ENCODE peak calls at places on chromosomes 5 and 9, in seven cellular contexts. J is H7, F is activated T-cell treated with anti-CD3 and anti-CD28 coated beads for 1 hour, Z is fibroblast of pulmonary artery, S is fibroblast of mammary gland, W is neural crest cell, C is GF-D8. P is an unnamed sample.

GRCh38 chr9:34717996-34718614 is 8.2 kb upstream of the CCL21 start:
- DNase-seq in F (no peak), S (no peak), J (no peak), C (no peak), Z (no peak), W (no peak), P (no peak)

GRCh38 chr5:3214838-3215374 is 380.7 kb upstream of the IRX1 start:
- DNase-seq in J (no peak), C (no peak), S (no peak), F (no peak), W (no peak), Z (no peak), P (no peak)

GRCh38 chr5:55427157-55427556 is 107.6 kb downstream of the PLPP1 start:
- DNase-seq in C (no peak), W (no peak), S (peak), F (no peak), Z (peak), J (no peak), P (no peak)

GRCh38 chr5:133778636-133779035 is 166.3 kb upstream of the FSTL4 start:
- DNase-seq in J (no peak), F (no peak), C (no peak), Z (no peak), W (no peak), S (no peak), P (no peak)

GRCh38 chr5:158590936-158591863 is 508.5 kb downstream of the EBF1 start:
- DNase-seq in Z (peak), S (peak), C (no peak), J (peak), F (no peak), W (no peak), P (peak)

GRCh38 chr9:87711857-87712800 is 13.8 kb upstream of the CTSL start:
- DNase-seq in S (peak), J (no peak), F (no peak), C (no peak), W (no peak), Z (peak), P (no peak)

GRCh38 chr9:110179734-110180133 is 28.2 kb downstream of the C9orf152 start:
- DNase-seq in Z (peak), F (no peak), C (no peak), S (peak), W (no peak), J (no peak), P (no peak)

GRCh38 chr9:4086119-4087088 is 213.5 kb downstream of the GLIS3 start:
- DNase-seq in S (peak), Z (peak), W (no peak), F (no peak), C (no peak), J (no peak), P (no peak)

GRCh38 chr5:126445502-126446174 is 22.4 kb downstream of the GRAMD2B start:
- DNase-seq in Z (no peak), F (no peak), S (no peak), W (no peak), C (no peak), J (no peak), P (no peak)

GRCh38 chr5:11364531-11364930 is 539.7 kb downstream of the CTNND2 start:
- DNase-seq in J (no peak), S (no peak), C (no peak), W (no peak), Z (no peak), F (no peak), P (no peak)

GRCh38 chr9:126290871-126291270 is 35.8 kb upstream of the MVB12B start:
- DNase-seq in S (no peak), F (no peak), C (no peak), J (no peak), W (no peak), Z (no peak), P (no peak)

GRCh38 chr9:26524225-26524624 is 368.4 kb downstream of the CAAP1 start:
- DNase-seq in Z (no peak), F (no peak), J (no peak), S (no peak), W (no peak), C (no peak), P (no peak)

GRCh38 chr5:170306381-170306790 is 8.8 kb upstream of the LCP2 start:
- DNase-seq in C (peak), W (no peak), S (peak), F (no peak), J (no peak), Z (peak), P (no peak)

GRCh38 chr5:1103505-1104326 is 8.1 kb downstream of the SLC12A7 start:
- DNase-seq in C (no peak), W (no peak), J (no peak), Z (no peak), S (no peak), F (no peak), P (no peak)

GRCh38 chr9:38142201-38142600 is 73.2 kb upstream of the SHB start:
- DNase-seq in S (peak), W (no peak), Z (no peak), F (no peak), J (no peak), C (no peak), P (no peak)

GRCh38 chr9:126474201-126474765 is 139.4 kb upstream of the LMX1B start:
- DNase-seq in W (no peak), S (peak), J (no peak), F (no peak), Z (peak), C (no peak), P (no peak)

GRCh38 chr9:86494644-86495081 is 140.5 kb upstream of the TUT7 start:
- DNase-seq in F (no peak), W (no peak), J (no peak), Z (peak), S (peak), C (no peak), P (no peak)

GRCh38 chr5:14109771-14110170 is 33.4 kb upstream of the TRIO start:
- DNase-seq in S (peak), W (no peak), Z (peak), J (no peak), C (no peak), F (no peak), P (no peak)

GRCh38 chr9:130299785-130300615 is 34.4 kb downstream of the HMCN2 start:
- DNase-seq in C (no peak), F (no peak), J (no peak), W (no peak), S (peak), Z (no peak), P (no peak)

GRCh38 chr9:114930063-114930812 is at the start of gene TNFSF8:
- DNase-seq in C (no peak), F (peak), Z (no peak), S (no peak), J (no peak), W (peak), P (no peak)

GRCh38 chr5:17228833-17229291 is 11.4 kb downstream of the BASP1 start:
- DNase-seq in F (no peak), Z (peak), C (no peak), S (peak), J (no peak), W (no peak), P (no peak)

GRCh38 chr5:68555891-68556689 is 340.5 kb downstream of the PIK3R1 start:
- DNase-seq in F (no peak), W (no peak), C (no peak), S (peak), J (no peak), Z (no peak), P (peak)

GRCh38 chr5:119274767-119275130 is 81.1 kb upstream of the TNFAIP8 start:
- DNase-seq in J (no peak), S (peak), W (no peak), F (no peak), C (no peak), Z (peak), P (no peak)

GRCh38 chr5:115296130-115296997 is at the start of gene CCDC112:
- DNase-seq in S (peak), W (peak), C (no peak), J (peak), Z (peak), F (peak), P (peak)

GRCh38 chr9:38016375-38017120 is 52.5 kb downstream of the SHB start:
- DNase-seq in S (peak), Z (peak), J (no peak), F (no peak), W (no peak), C (no peak), P (no peak)

GRCh38 chr5:2739360-2740050 is 12.0 kb downstream of the IRX2 start:
- DNase-seq in J (peak), W (peak), C (no peak), F (no peak), S (no peak), Z (no peak), P (peak)

GRCh38 chr5:125336401-125336800 is 590.0 kb upstream of the ZNF608 start:
- DNase-seq in W (no peak), Z (no peak), J (no peak), S (no peak), F (no peak), C (no peak), P (no peak)

GRCh38 chr5:175015028-175015427 is 290.6 kb downstream of the MSX2 start:
- DNase-seq in S (no peak), W (no peak), C (no peak), J (no peak), F (no peak), Z (no peak), P (no peak)

GRCh38 chr9:35725362-35725761 is 6.6 kb downstream of the TLN1 start:
- DNase-seq in W (no peak), J (peak), S (no peak), F (no peak), C (no peak), Z (no peak), P (no peak)

GRCh38 chr5:33997331-33997983 is 10.4 kb downstream of the AMACR start:
- DNase-seq in J (peak), F (no peak), W (no peak), Z (peak), C (peak), S (peak), P (no peak)

GRCh38 chr9:121999556-121999955 is 93.6 kb downstream of the TTLL11 start:
- DNase-seq in C (no peak), S (no peak), W (no peak), F (no peak), Z (no peak), J (no peak), P (no peak)

GRCh38 chr9:30348904-30349303 is 2035.5 kb upstream of the ACO1 start:
- DNase-seq in F (no peak), C (no peak), W (no peak), J (no peak), Z (no peak), S (no peak), P (no peak)

GRCh38 chr5:150590979-150591411 is 49.5 kb upstream of the SYNPO start:
- DNase-seq in W (no peak), Z (peak), F (no peak), C (no peak), J (peak), S (no peak), P (peak)

GRCh38 chr5:171667341-171668096 is 118.1 kb upstream of the SMIM23 start:
- DNase-seq in Z (peak), J (peak), C (no peak), W (no peak), S (peak), F (no peak), P (peak)

GRCh38 chr9:93976973-93977372 is 21.8 kb upstream of the BARX1 start:
- DNase-seq in W (no peak), C (no peak), S (no peak), F (no peak), J (peak), Z (no peak), P (no peak)

GRCh38 chr9:137475666-137476065 is 16.5 kb upstream of the NSMF start:
- DNase-seq in J (no peak), Z (no peak), W (no peak), C (no peak), F (no peak), S (no peak), P (no peak)

GRCh38 chr9:35749515-35750255 is 598 bp downstream of the RGP1 start:
- DNase-seq in C (no peak), Z (no peak), F (peak), J (peak), W (no peak), S (no peak), P (peak)

P was measured in nephron progenitor cell.